ENCODE peak calls at places on chromosomes 12 and 14, in ten cellular contexts. H, W, O, Z, E, G, F, V, Y and P are unnamed samples.

GRCh38 chr12:15931590-15932053 is 20.5 kb downstream of the DERA start:
- DNase-seq in Z (no peak), H (no peak), V (peak), E (peak), O (peak), F (no peak), W (no peak), G (peak), Y (no peak), P (no peak)

GRCh38 chr12:82645414-82645813 is 41.3 kb upstream of the TMTC2 start:
- DNase-seq in H (no peak), O (no peak), F (no peak), V (no peak), W (no peak), Y (no peak), Z (no peak), G (no peak), E (peak), P (no peak)

GRCh38 chr12:113439606-113440030 is 17.4 kb downstream of the SDSL start:
- DNase-seq in O (peak), F (no peak), V (no peak), Z (peak), G (peak), H (no peak), W (peak), E (peak), Y (peak), P (peak)

GRCh38 chr12:4962539-4963486 is 53.1 kb downstream of the KCNA1 start:
- DNase-seq in E (no peak), Z (no peak), V (no peak), Y (peak), O (no peak), F (no peak), H (no peak), G (peak), W (no peak), P (no peak)

GRCh38 chr14:20707622-20708021 is 19.1 kb downstream of the ANG start:
- DNase-seq in E (peak), H (peak), Z (no peak), W (peak), F (no peak), Y (peak), G (peak), O (no peak), V (no peak), P (no peak)

GRCh38 chr12:54052745-54053624 is 650 bp upstream of the HOXC4 start:
- DNase-seq in V (peak), G (no peak), H (no peak), Z (peak), O (no peak), E (no peak), W (no peak), F (no peak), Y (peak), P (peak)

GRCh38 chr14:21097616-21098133 is 780 bp downstream of the ZNF219 start:
- DNase-seq in O (peak), Z (peak), H (no peak), V (no peak), Y (peak), G (no peak), F (no peak), W (no peak), E (no peak), P (peak)

GRCh38 chr12:8887285-8887715 is 27.0 kb upstream of the PHC1 start:
- DNase-seq in Z (no peak), Y (no peak), V (no peak), F (no peak), O (no peak), G (peak), E (peak), W (no peak), H (no peak), P (no peak)

GRCh38 chr12:124159655-124160054 is 135.2 kb upstream of the RFLNA start:
- DNase-seq in W (no peak), F (no peak), H (no peak), G (no peak), V (no peak), Z (no peak), E (no peak), O (no peak), Y (no peak), P (no peak)

GRCh38 chr12:28374556-28374955 is 184.3 kb downstream of the CCDC91 start:
- DNase-seq in Y (no peak), F (no peak), H (no peak), O (no peak), W (no peak), E (peak), Z (no peak), G (peak), V (no peak), P (no peak)

GRCh38 chr12:109559200-109559505 is 14.2 kb downstream of the MMAB start:
- DNase-seq in H (no peak), W (no peak), V (no peak), G (no peak), E (no peak), Z (no peak), Y (no peak), O (no peak), F (no peak), P (no peak)

GRCh38 chr12:12720052-12720451 is 2.9 kb downstream of the CDKN1B start:
- DNase-seq in V (no peak), W (no peak), H (peak), Y (no peak), F (no peak), G (peak), Z (no peak), E (peak), O (no peak), P (no peak)

GRCh38 chr12:38890102-38890501 is 15.3 kb downstream of the CPNE8 start:
- DNase-seq in O (no peak), V (no peak), W (no peak), H (no peak), F (no peak), Z (no peak), E (peak), G (no peak), Y (peak), P (no peak)

GRCh38 chr12:64082866-64083268 is 139.2 kb downstream of the KICS2 start:
- DNase-seq in V (no peak), W (no peak), E (no peak), F (no peak), Y (peak), Z (no peak), H (no peak), O (no peak), G (no peak), P (no peak)

GRCh38 chr12:120514002-120514401 is 15.0 kb downstream of the COQ5 start:
- DNase-seq in Z (no peak), F (no peak), Y (no peak), E (no peak), V (no peak), G (no peak), O (no peak), H (no peak), W (no peak), P (no peak)

GRCh38 chr12:124457287-124458219 is 109.9 kb downstream of the NCOR2 start:
- DNase-seq in O (no peak), E (no peak), W (peak), F (peak), Z (peak), G (peak), Y (peak), V (peak), H (peak), P (peak)

GRCh38 chr14:103127861-103128598 is 4.8 kb downstream of the TNFAIP2 start:
- DNase-seq in Z (no peak), G (no peak), Y (no peak), O (no peak), W (no peak), E (no peak), F (no peak), V (no peak), H (no peak), P (no peak)

GRCh38 chr14:92108345-92109254 is 2.2 kb upstream of the ATXN3 start:
- DNase-seq in W (no peak), F (no peak), E (no peak), H (no peak), G (no peak), O (peak), Y (no peak), Z (peak), V (peak), P (no peak)

GRCh38 chr12:59087077-59087673 is 166.9 kb upstream of the LRIG3 start:
- DNase-seq in O (no peak), H (no peak), Y (peak), W (no peak), G (peak), V (no peak), F (no peak), E (no peak), Z (no peak), P (no peak)

GRCh38 chr14:98138666-98139065 is 1133.3 kb downstream of the BCL11B start:
- DNase-seq in O (peak), Y (peak), H (peak), Z (peak), V (peak), W (no peak), F (no peak), G (no peak), E (peak), P (peak)

DNA sequence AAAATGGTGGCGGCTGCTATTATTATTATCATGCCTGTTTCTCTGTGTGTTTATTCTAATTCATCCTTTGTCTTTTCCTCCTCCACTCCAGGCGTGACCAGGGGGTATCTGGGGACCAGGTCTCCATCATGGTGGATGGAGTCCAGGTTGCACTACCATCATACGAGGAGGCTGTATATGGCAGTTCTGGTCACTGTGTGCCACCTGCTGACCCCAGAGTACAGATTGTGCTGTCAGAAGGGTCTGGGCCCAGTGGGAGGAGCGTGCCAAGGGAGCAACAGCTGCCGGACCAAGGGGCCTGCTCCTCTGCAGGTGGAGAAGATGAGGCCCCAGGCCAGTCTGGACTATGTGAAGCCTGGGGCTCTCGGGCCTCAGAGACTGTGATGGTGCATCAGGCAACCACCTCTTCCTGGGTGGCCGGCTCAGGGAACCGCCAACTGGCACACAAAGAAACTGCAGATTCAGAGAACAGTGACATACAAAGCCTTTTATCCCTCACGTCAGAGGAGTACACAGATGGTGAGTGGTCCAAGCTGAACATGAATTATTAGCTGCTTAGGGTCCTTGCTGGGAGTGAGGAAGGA is 58.3 kb upstream of the SRSF5 start:
- DNase-seq in Z (peak), G (no peak), V (no peak), W (no peak), H (no peak), E (peak), O (peak), F (no peak), Y (no peak), P (no peak)
- TF ChIP-seq CTCF in Z (peak), G (peak), V (peak), W (no peak), H (no peak), E (peak), O (peak), F (no peak), Y (peak), P (no peak)

GRCh38 chr14:68896132-68896531 is 83.0 kb downstream of the ACTN1 start:
- DNase-seq in F (no peak), Z (no peak), W (no peak), G (peak), V (no peak), E (no peak), H (no peak), O (no peak), Y (no peak), P (no peak)
- TF ChIP-seq CTCF in F (no peak), Z (no peak), W (no peak), G (peak), V (no peak), E (peak), H (no peak), O (no peak), Y (no peak), P (peak)

GRCh38 chr14:59133202-59133601 is 55.3 kb upstream of the DAAM1 start:
- DNase-seq in F (no peak), E (no peak), G (peak), Y (no peak), W (no peak), H (no peak), O (no peak), V (no peak), Z (no peak), P (no peak)
- TF ChIP-seq CTCF in F (no peak), E (no peak), G (no peak), Y (no peak), W (no peak), H (no peak), O (no peak), V (no peak), Z (no peak), P (no peak)

GRCh38 chr12:132216354-132216987 is 72.2 kb downstream of the NOC4L start:
- DNase-seq in H (no peak), E (no peak), F (no peak), Z (no peak), Y (no peak), V (no peak), O (no peak), W (no peak), G (no peak), P (no peak)

GRCh38 chr12:132215644-132215989 is 71.4 kb downstream of the NOC4L start:
- DNase-seq in G (no peak), H (no peak), W (no peak), Z (no peak), Y (no peak), E (no peak), O (no peak), V (no peak), F (no peak), P (no peak)

GRCh38 chr12:132213359-132214160 is 69.3 kb downstream of the NOC4L start:
- DNase-seq in H (no peak), G (no peak), Z (no peak), Y (no peak), O (no peak), W (no peak), F (no peak), V (no peak), E (no peak), P (no peak)

GRCh38 chr12:132214161-132214476 is 69.9 kb downstream of the NOC4L start:
- DNase-seq in V (no peak), Y (no peak), G (no peak), O (no peak), E (no peak), F (no peak), Z (no peak), W (no peak), H (no peak), P (no peak)

GRCh38 chr12:132214906-132215643 is 70.8 kb downstream of the NOC4L start:
- DNase-seq in W (no peak), E (no peak), Z (no peak), Y (no peak), V (no peak), O (no peak), F (no peak), G (no peak), H (no peak), P (no peak)
- TF ChIP-seq CTCF in W (no peak), E (no peak), Z (no peak), Y (no peak), V (no peak), O (no peak), F (no peak), G (no peak), H (no peak), P (no peak)

GRCh38 chr12:7188557-7189397 is 709 bp upstream of the PEX5 start:
- DNase-seq in Z (peak), Y (peak), G (peak), F (peak), E (peak), H (peak), W (peak), O (peak), V (peak), P (peak)
- TF ChIP-seq CTCF in Z (peak), Y (peak), G (peak), F (peak), E (peak), H (peak), W (no peak), O (peak), V (peak), P (peak)

DNA sequence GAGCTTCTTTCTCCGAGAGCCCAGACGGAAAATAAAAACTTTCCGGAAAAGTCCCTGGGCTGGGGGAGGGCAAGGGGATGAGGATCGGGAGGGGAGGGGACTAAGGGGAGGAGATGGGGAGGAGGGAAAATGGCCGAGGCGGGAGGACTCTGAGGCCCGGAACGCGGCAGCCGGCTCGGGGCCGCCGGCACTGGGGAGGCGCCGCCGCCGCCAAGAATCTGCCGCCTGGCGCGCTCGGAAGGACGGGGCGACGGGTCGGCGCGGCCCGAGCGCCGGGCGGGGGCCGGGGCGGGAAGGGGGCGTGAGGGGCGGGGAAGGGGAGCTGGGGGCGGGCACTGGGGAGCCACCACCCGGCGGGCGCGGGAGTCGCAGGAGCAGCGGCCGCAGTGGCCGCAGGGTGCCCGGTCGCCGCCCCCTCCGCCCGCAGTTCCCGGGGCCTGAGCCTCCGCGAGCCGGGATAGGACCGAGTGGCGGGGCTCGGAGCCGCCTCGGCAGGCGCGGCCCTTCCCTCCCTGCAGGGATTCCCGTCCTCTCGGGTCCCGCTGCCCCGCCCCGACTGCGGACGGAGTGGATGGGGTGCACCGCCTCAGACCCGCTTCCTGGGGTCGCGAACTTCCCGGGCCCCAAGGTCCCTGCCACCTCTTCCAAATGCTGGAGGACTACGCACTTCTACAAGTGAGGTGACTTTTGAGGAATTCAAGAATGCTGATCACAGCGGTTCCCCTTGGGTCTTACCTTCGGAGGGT is at the start of gene PRKD1:
- DNase-seq in H (peak), O (peak), Y (peak), G (peak), F (peak), Z (no peak), E (peak), W (peak), V (peak), P (peak)
- TF ChIP-seq CTCF in H (no peak), O (no peak), Y (no peak), G (no peak), F (no peak), Z (no peak), E (no peak), W (no peak), V (peak), P (no peak)